ENCODE peak calls at places on chromosomes 1 and 21, in seven cellular contexts. One of them, this sample, is unnamed.

GRCh38 chr1:78210167-78210566 is 164.4 kb downstream of the GIPC2 start:
- DNase-seq in mammary epithelial cell: peak; percentile 39
- DNase-seq in upper lobe of left lung: no peak
- DNase-seq in hepatocyte: no peak
- DNase-seq in stomach: no peak
- DNase-seq in GM20000: no peak
- DNase-seq in heart right ventricle: no peak
- DNase-seq in this sample: no peak

GRCh38 chr1:17682403-17682802 is 72.7 kb upstream of the ACTL8 start:
- DNase-seq in mammary epithelial cell: peak; percentile 31
- DNase-seq in upper lobe of left lung: no peak
- DNase-seq in hepatocyte: no peak
- DNase-seq in stomach: no peak
- DNase-seq in GM20000: no peak
- DNase-seq in heart right ventricle: no peak
- DNase-seq in this sample: no peak

GRCh38 chr1:7335224-7335879 is 435.7 kb upstream of the VAMP3 start:
- DNase-seq in mammary epithelial cell: peak; percentile 50
- DNase-seq in upper lobe of left lung: no peak
- DNase-seq in hepatocyte: no peak
- DNase-seq in stomach: no peak
- DNase-seq in GM20000: no peak
- DNase-seq in heart right ventricle: no peak
- DNase-seq in this sample: no peak

GRCh38 chr1:42334240-42335049 is 590 bp downstream of the FOXJ3 start:
- DNase-seq in mammary epithelial cell: peak; percentile 70
- DNase-seq in upper lobe of left lung: peak; percentile 51
- DNase-seq in hepatocyte: peak; percentile 57
- DNase-seq in stomach: peak; percentile 32
- DNase-seq in GM20000: peak; percentile 59
- DNase-seq in heart right ventricle: peak; percentile 62
- DNase-seq in this sample: no peak

GRCh38 chr1:50023292-50024159 is at the start of gene AGBL4:
- DNase-seq in mammary epithelial cell: peak; percentile 12
- DNase-seq in upper lobe of left lung: peak; percentile 70
- DNase-seq in hepatocyte: no peak
- DNase-seq in stomach: peak; percentile 55
- DNase-seq in GM20000: no peak
- DNase-seq in heart right ventricle: peak; percentile 9
- DNase-seq in this sample: no peak

GRCh38 chr1:2528016-2528415 is 1.6 kb upstream of the PANK4 start:
- DNase-seq in mammary epithelial cell: no peak
- DNase-seq in upper lobe of left lung: no peak
- DNase-seq in hepatocyte: no peak
- DNase-seq in stomach: peak; percentile 84
- DNase-seq in GM20000: no peak
- DNase-seq in heart right ventricle: peak; percentile 74
- DNase-seq in this sample: no peak

GRCh38 chr21:33684923-33685560 is 42.7 kb downstream of the ITSN1 start:
- DNase-seq in mammary epithelial cell: no peak
- DNase-seq in upper lobe of left lung: no peak
- DNase-seq in hepatocyte: no peak
- DNase-seq in stomach: no peak
- DNase-seq in GM20000: no peak
- DNase-seq in heart right ventricle: no peak
- DNase-seq in this sample: no peak

GRCh38 chr1:24487455-24487854 is 15.2 kb upstream of the RCAN3 start:
- DNase-seq in mammary epithelial cell: no peak
- DNase-seq in upper lobe of left lung: no peak
- DNase-seq in hepatocyte: no peak
- DNase-seq in stomach: no peak
- DNase-seq in GM20000: no peak
- DNase-seq in heart right ventricle: no peak
- DNase-seq in this sample: no peak

GRCh38 chr1:235069577-235070563 is 58.8 kb downstream of the TOMM20 start:
- DNase-seq in mammary epithelial cell: peak; percentile 99
- DNase-seq in upper lobe of left lung: peak; percentile 95
- DNase-seq in hepatocyte: peak; percentile 42
- DNase-seq in stomach: peak; percentile 95
- DNase-seq in GM20000: no peak
- DNase-seq in heart right ventricle: peak; percentile 78
- DNase-seq in this sample: no peak

GRCh38 chr1:23581219-23581618 is 21.9 kb upstream of the ID3 start:
- DNase-seq in mammary epithelial cell: no peak
- DNase-seq in upper lobe of left lung: no peak
- DNase-seq in hepatocyte: no peak
- DNase-seq in stomach: no peak
- DNase-seq in GM20000: no peak
- DNase-seq in heart right ventricle: peak; percentile 78
- DNase-seq in this sample: no peak

GRCh38 chr1:236391008-236391407 is 3.1 kb upstream of the EDARADD start:
- DNase-seq in mammary epithelial cell: no peak
- DNase-seq in upper lobe of left lung: no peak
- DNase-seq in hepatocyte: no peak
- DNase-seq in stomach: no peak
- DNase-seq in GM20000: no peak
- DNase-seq in heart right ventricle: no peak
- DNase-seq in this sample: no peak

GRCh38 chr1:241423541-241424479 is 66.8 kb upstream of the RGS7 start:
- DNase-seq in mammary epithelial cell: no peak
- DNase-seq in upper lobe of left lung: no peak
- DNase-seq in hepatocyte: peak; percentile 64
- DNase-seq in stomach: peak; percentile 63
- DNase-seq in GM20000: peak; percentile 31
- DNase-seq in heart right ventricle: no peak
- DNase-seq in this sample: no peak

GRCh38 chr1:11977625-11978024 is 2.6 kb upstream of the MFN2 start:
- DNase-seq in mammary epithelial cell: no peak
- DNase-seq in upper lobe of left lung: no peak
- DNase-seq in hepatocyte: no peak
- DNase-seq in stomach: no peak
- DNase-seq in GM20000: no peak
- DNase-seq in heart right ventricle: no peak
- DNase-seq in this sample: no peak

GRCh38 chr21:23585419-23585818 is 2021.9 kb downstream of the MRPL39 start:
- DNase-seq in mammary epithelial cell: no peak
- DNase-seq in upper lobe of left lung: no peak
- DNase-seq in hepatocyte: no peak
- DNase-seq in stomach: no peak
- DNase-seq in GM20000: no peak
- DNase-seq in heart right ventricle: no peak
- DNase-seq in this sample: no peak

GRCh38 chr1:57770772-57771171 is 346.9 kb upstream of the DAB1 start:
- DNase-seq in mammary epithelial cell: peak; percentile 6
- DNase-seq in upper lobe of left lung: no peak
- DNase-seq in hepatocyte: no peak
- DNase-seq in stomach: no peak
- DNase-seq in GM20000: no peak
- DNase-seq in heart right ventricle: no peak
- DNase-seq in this sample: no peak

GRCh38 chr1:207893737-207894582 is 17.0 kb downstream of the CD34 start:
- DNase-seq in mammary epithelial cell: no peak
- DNase-seq in upper lobe of left lung: no peak
- DNase-seq in hepatocyte: no peak
- DNase-seq in stomach: no peak
- DNase-seq in GM20000: no peak
- DNase-seq in heart right ventricle: no peak
- DNase-seq in this sample: no peak

GRCh38 chr1:49225464-49225863 is 448.8 kb upstream of the BEND5 start:
- DNase-seq in mammary epithelial cell: no peak
- DNase-seq in upper lobe of left lung: no peak
- DNase-seq in hepatocyte: no peak
- DNase-seq in stomach: no peak
- DNase-seq in GM20000: no peak
- DNase-seq in heart right ventricle: no peak
- DNase-seq in this sample: no peak

GRCh38 chr1:160167056-160167455 is 15.7 kb downstream of the ATP1A4 start:
- DNase-seq in mammary epithelial cell: no peak
- DNase-seq in upper lobe of left lung: no peak
- DNase-seq in hepatocyte: no peak
- DNase-seq in stomach: no peak
- DNase-seq in GM20000: no peak
- DNase-seq in heart right ventricle: no peak
- DNase-seq in this sample: no peak

GRCh38 chr1:160168016-160168415 is 16.6 kb downstream of the ATP1A4 start:
- DNase-seq in mammary epithelial cell: no peak
- DNase-seq in upper lobe of left lung: no peak
- DNase-seq in hepatocyte: no peak
- DNase-seq in stomach: no peak
- DNase-seq in GM20000: no peak
- DNase-seq in heart right ventricle: no peak
- DNase-seq in this sample: no peak

GRCh38 chr1:160166459-160166858 is 15.1 kb downstream of the ATP1A4 start:
- DNase-seq in mammary epithelial cell: no peak
- DNase-seq in upper lobe of left lung: no peak
- DNase-seq in hepatocyte: no peak
- DNase-seq in stomach: no peak
- DNase-seq in GM20000: no peak
- DNase-seq in heart right ventricle: no peak
- DNase-seq in this sample: no peak

GRCh38 chr1:160168609-160169369 is 17.4 kb downstream of the ATP1A4 start:
- DNase-seq in mammary epithelial cell: no peak
- DNase-seq in upper lobe of left lung: no peak
- DNase-seq in hepatocyte: no peak
- DNase-seq in stomach: no peak
- DNase-seq in GM20000: no peak
- DNase-seq in heart right ventricle: no peak
- DNase-seq in this sample: no peak

GRCh38 chr1:160167580-160167979 is 16.2 kb downstream of the ATP1A4 start:
- DNase-seq in mammary epithelial cell: no peak
- DNase-seq in upper lobe of left lung: no peak
- DNase-seq in hepatocyte: no peak
- DNase-seq in stomach: no peak
- DNase-seq in GM20000: no peak
- DNase-seq in heart right ventricle: no peak
- DNase-seq in this sample: no peak
- TF ChIP-seq CTCF in mammary epithelial cell: no peak
- TF ChIP-seq CTCF in upper lobe of left lung: no peak
- TF ChIP-seq CTCF in hepatocyte: no peak
- TF ChIP-seq CTCF in stomach: no peak
- TF ChIP-seq CTCF in GM20000: no peak
- TF ChIP-seq CTCF in heart right ventricle: no peak
- TF ChIP-seq CTCF in this sample: no peak

GRCh38 chr1:210250998-210251679 is 18.5 kb downstream of the SERTAD4 start:
- DNase-seq in mammary epithelial cell: peak; percentile 70
- DNase-seq in upper lobe of left lung: peak; percentile 46
- DNase-seq in hepatocyte: peak; percentile 77
- DNase-seq in stomach: peak; percentile 63
- DNase-seq in GM20000: peak; percentile 47
- DNase-seq in heart right ventricle: peak; percentile 35
- DNase-seq in this sample: no peak
- TF ChIP-seq CTCF in mammary epithelial cell: no peak
- TF ChIP-seq CTCF in upper lobe of left lung: no peak
- TF ChIP-seq CTCF in hepatocyte: peak; percentile 2
- TF ChIP-seq CTCF in stomach: no peak
- TF ChIP-seq CTCF in GM20000: no peak
- TF ChIP-seq CTCF in heart right ventricle: no peak
- TF ChIP-seq CTCF in this sample: no peak

GRCh38 chr1:158864595-158864994 is 33.4 kb downstream of the MNDA start:
- DNase-seq in mammary epithelial cell: no peak
- DNase-seq in upper lobe of left lung: no peak
- DNase-seq in hepatocyte: no peak
- DNase-seq in stomach: no peak
- DNase-seq in GM20000: no peak
- DNase-seq in heart right ventricle: no peak
- DNase-seq in this sample: no peak
- TF ChIP-seq CTCF in mammary epithelial cell: no peak
- TF ChIP-seq CTCF in upper lobe of left lung: no peak
- TF ChIP-seq CTCF in hepatocyte: no peak
- TF ChIP-seq CTCF in stomach: no peak
- TF ChIP-seq CTCF in GM20000: no peak
- TF ChIP-seq CTCF in heart right ventricle: no peak
- TF ChIP-seq CTCF in this sample: no peak

GRCh38 chr1:160413716-160414115 is 13.4 kb downstream of the VANGL2 start:
- DNase-seq in mammary epithelial cell: no peak
- DNase-seq in upper lobe of left lung: no peak
- DNase-seq in hepatocyte: no peak
- DNase-seq in stomach: no peak
- DNase-seq in GM20000: no peak
- DNase-seq in heart right ventricle: no peak
- DNase-seq in this sample: no peak

GRCh38 chr1:160415696-160416298 is 15.4 kb downstream of the VANGL2 start:
- DNase-seq in mammary epithelial cell: no peak
- DNase-seq in upper lobe of left lung: no peak
- DNase-seq in hepatocyte: no peak
- DNase-seq in stomach: no peak
- DNase-seq in GM20000: no peak
- DNase-seq in heart right ventricle: no peak
- DNase-seq in this sample: no peak

GRCh38 chr1:160418483-160418882 is 18.1 kb downstream of the VANGL2 start:
- DNase-seq in mammary epithelial cell: no peak
- DNase-seq in upper lobe of left lung: no peak
- DNase-seq in hepatocyte: no peak
- DNase-seq in stomach: no peak
- DNase-seq in GM20000: no peak
- DNase-seq in heart right ventricle: no peak
- DNase-seq in this sample: no peak

GRCh38 chr1:160414836-160415235 is 14.5 kb downstream of the VANGL2 start:
- DNase-seq in mammary epithelial cell: peak; percentile 62
- DNase-seq in upper lobe of left lung: no peak
- DNase-seq in hepatocyte: no peak
- DNase-seq in stomach: no peak
- DNase-seq in GM20000: no peak
- DNase-seq in heart right ventricle: no peak
- DNase-seq in this sample: no peak

GRCh38 chr1:160416369-160416768 is 16.0 kb downstream of the VANGL2 start:
- DNase-seq in mammary epithelial cell: peak; percentile 56
- DNase-seq in upper lobe of left lung: no peak
- DNase-seq in hepatocyte: peak; percentile 49
- DNase-seq in stomach: no peak
- DNase-seq in GM20000: no peak
- DNase-seq in heart right ventricle: no peak
- DNase-seq in this sample: no peak
- TF ChIP-seq CTCF in mammary epithelial cell: peak; percentile 62
- TF ChIP-seq CTCF in upper lobe of left lung: peak; percentile 7
- TF ChIP-seq CTCF in hepatocyte: peak; percentile 45
- TF ChIP-seq CTCF in stomach: peak; percentile 15
- TF ChIP-seq CTCF in GM20000: no peak
- TF ChIP-seq CTCF in heart right ventricle: peak; percentile 30
- TF ChIP-seq CTCF in this sample: no peak

This sample was measured in natural killer cell.